ENCODE peak calls at places on chromosome 4, in four cellular contexts. P is right cardiac atrium, I is colonic mucosa, Q is uterus. L is an unnamed sample.
A peak's percentile ranks its signal among the peaks of the same experiment; 100 is the strongest.

GRCh38 chr4:119498520-119498919 is 130.1 kb downstream of the PDE5A start:
- DNase-seq in P (peak; percentile 52), Q (peak; percentile 16), I (no peak), L (peak; percentile 45)

GRCh38 chr4:94635172-94635571 is 122.6 kb upstream of the BMPR1B start:
- DNase-seq in Q (no peak), I (no peak), P (no peak), L (no peak)

GRCh38 chr4:186104114-186104894 is at the start of gene FAM149A:
- DNase-seq in Q (peak; percentile 53), P (no peak), I (peak; percentile 84), L (no peak)

GRCh38 chr4:3644849-3645627 is 112.8 kb upstream of the LRPAP1 start:
- DNase-seq in Q (peak; percentile 67), I (no peak), P (peak; percentile 51), L (no peak)

GRCh38 chr4:185885075-185885474 is 73.1 kb upstream of the SORBS2 start:
- DNase-seq in I (no peak), Q (no peak), P (no peak), L (no peak)

GRCh38 chr4:17126306-17126978 is 228.0 kb upstream of the LDB2 start:
- DNase-seq in Q (no peak), P (no peak), I (no peak), L (no peak)

GRCh38 chr4:130814896-130815295 is 1718.9 kb downstream of the C4orf33 start:
- DNase-seq in I (no peak), P (no peak), Q (no peak), L (no peak)

GRCh38 chr4:187070158-187070557 is 346.5 kb upstream of the FAT1 start:
- DNase-seq in P (no peak), Q (no peak), I (no peak), L (no peak)

GRCh38 chr4:184747034-184747830 is 13.3 kb upstream of the CENPU start:
- DNase-seq in I (peak; percentile 76), Q (no peak), P (no peak), L (peak; percentile 65)

GRCh38 chr4:80073362-80074008 is 456 bp upstream of the ANTXR2 start:
- DNase-seq in Q (no peak), I (no peak), P (no peak), L (no peak)

GRCh38 chr4:177473991-177474390 is 31.8 kb upstream of the AGA start:
- DNase-seq in P (no peak), Q (no peak), I (no peak), L (no peak)

GRCh38 chr4:102687373-102687981 is 73.3 kb downstream of the MANBA start:
- DNase-seq in P (no peak), Q (no peak), I (no peak), L (no peak)

GRCh38 chr4:8247047-8247930 is 22.3 kb upstream of the HTRA3 start:
- DNase-seq in Q (no peak), P (peak; percentile 93), I (no peak), L (no peak)

GRCh38 chr4:33386761-33387160 is 2666.6 kb downstream of the PCDH7 start:
- DNase-seq in Q (no peak), I (no peak), P (no peak), L (no peak)

GRCh38 chr4:42281324-42282020 is 115.8 kb upstream of the SHISA3 start:
- DNase-seq in Q (no peak), P (no peak), I (no peak), L (no peak)

GRCh38 chr4:181676546-181676945 is 566.7 kb upstream of the TENM3 start:
- DNase-seq in P (no peak), Q (no peak), I (no peak), L (no peak)

GRCh38 chr4:74109894-74110605 is 11.1 kb upstream of the CXCL2 start:
- DNase-seq in Q (no peak), I (no peak), P (no peak), L (no peak)

GRCh38 chr4:7675612-7676320 is 241.0 kb upstream of the PSAPL1 start:
- DNase-seq in Q (no peak), P (no peak), I (no peak), L (no peak)

GRCh38 chr4:88093874-88094273 is 64.6 kb downstream of the ABCG2 start:
- DNase-seq in P (no peak), I (no peak), Q (no peak), L (no peak)

GRCh38 chr4:10085828-10086505 is 30.6 kb downstream of the WDR1 start:
- DNase-seq in Q (peak; percentile 11), P (no peak), I (no peak), L (no peak)

GRCh38 chr4:133130171-133130570 is 18.9 kb upstream of the PCDH10 start:
- DNase-seq in Q (no peak), I (no peak), P (no peak), L (no peak)

GRCh38 chr4:145230726-145231125 is 50.3 kb upstream of the OTUD4 start:
- DNase-seq in Q (no peak), I (no peak), P (no peak), L (no peak)
- H3K27ac ChIP-seq in Q (no peak overlapping the region), I (no peak overlapping the region), P (no peak overlapping the region), L (no peak overlapping the region)

GRCh38 chr4:2040391-2041233 is 18.5 kb upstream of the NAT8L start:
- DNase-seq in Q (no peak), P (peak; percentile 53), I (no peak), L (peak; percentile 73)
- H3K4me3 ChIP-seq in Q (peak overlapping the region; percentile 37), P (peak overlapping the region; percentile 92), I (peak overlapping the region; percentile 65), L (peak overlapping the region; percentile 82)

GRCh38 chr4:121958777-121959176 is 6.9 kb upstream of the TRPC3 start:
- DNase-seq in Q (no peak), I (no peak), P (no peak), L (no peak)

GRCh38 chr4:121964958-121965357 is 13.1 kb upstream of the TRPC3 start:
- DNase-seq in Q (no peak), I (no peak), P (no peak), L (no peak)

GRCh38 chr4:121957266-121957665 is 5.4 kb upstream of the TRPC3 start:
- DNase-seq in I (peak; percentile 71), Q (no peak), P (no peak), L (no peak)

DNA sequence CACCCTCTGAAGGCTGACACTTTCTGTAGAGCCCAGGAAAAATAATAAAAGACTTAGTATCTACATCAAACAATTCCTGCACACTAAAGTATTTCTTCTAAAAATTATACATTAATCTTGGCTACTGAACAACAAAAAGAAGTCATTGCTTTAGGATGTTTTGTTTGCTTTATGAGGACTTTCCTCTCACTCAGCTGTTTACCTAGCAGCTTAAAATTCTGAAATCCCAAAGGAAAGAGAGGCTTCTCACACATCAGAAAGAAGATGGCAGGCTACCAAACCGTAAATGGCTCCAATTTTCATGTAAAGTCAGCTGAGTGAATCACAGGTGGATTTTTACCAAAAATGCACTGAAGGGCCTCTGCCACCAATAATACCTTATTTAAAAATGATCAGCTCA is 8.9 kb upstream of the TRPC3 start:
- DNase-seq in I (no peak), Q (no peak), P (no peak), L (no peak)
- H3K27ac ChIP-seq in I (no peak overlapping the region), Q (no peak overlapping the region), P (no peak overlapping the region), L (no peak overlapping the region)

DNA sequence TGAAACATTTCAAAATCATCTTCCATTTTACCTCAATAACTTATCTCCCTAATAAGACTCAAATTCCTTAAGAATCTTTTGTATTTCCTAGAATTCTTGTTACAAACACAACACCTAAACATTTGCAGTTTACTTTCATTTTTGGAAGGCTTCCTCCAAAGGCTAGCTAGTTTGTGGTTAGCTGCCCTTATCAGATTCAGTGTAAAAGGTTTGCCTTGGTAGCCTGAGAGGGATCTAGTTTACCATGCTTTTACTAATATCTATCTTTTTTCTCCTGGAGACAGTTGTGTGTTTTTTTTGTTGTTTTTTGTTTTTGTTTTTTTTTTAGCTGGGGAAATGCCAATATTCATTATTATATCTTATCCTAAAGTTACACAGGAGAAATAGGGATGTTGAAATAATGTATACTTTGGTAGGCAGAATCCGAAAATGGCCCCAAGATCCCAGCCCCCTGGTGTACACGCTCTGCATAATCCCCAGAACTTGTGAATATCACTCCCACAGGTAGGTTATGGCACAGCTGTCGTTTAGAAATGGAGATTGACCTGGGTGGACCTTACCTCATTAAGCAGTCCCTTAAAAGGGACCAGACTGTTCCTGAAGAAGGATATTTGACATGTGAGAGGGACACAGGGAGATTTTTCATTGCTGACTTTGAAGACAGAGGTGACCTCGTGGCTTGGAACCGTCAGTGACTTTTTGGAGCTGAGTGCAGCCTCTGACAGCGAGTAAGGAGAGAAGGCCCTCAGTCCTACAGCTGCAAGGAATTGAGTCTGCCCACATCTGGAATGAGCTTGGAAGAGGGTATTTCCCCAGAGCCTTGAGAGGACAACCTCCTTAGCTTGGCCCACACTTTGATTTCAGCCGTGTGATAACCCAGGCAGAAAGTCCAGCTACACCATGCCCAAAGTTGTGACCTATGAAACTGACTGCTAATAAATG is 33.4 kb downstream of the SEPTIN11 start:
- DNase-seq in I (no peak), P (no peak), Q (no peak), L (no peak)
- H3K4me3 ChIP-seq in I (no peak overlapping the region), P (no peak overlapping the region), Q (no peak overlapping the region), L (no peak overlapping the region)

DNA sequence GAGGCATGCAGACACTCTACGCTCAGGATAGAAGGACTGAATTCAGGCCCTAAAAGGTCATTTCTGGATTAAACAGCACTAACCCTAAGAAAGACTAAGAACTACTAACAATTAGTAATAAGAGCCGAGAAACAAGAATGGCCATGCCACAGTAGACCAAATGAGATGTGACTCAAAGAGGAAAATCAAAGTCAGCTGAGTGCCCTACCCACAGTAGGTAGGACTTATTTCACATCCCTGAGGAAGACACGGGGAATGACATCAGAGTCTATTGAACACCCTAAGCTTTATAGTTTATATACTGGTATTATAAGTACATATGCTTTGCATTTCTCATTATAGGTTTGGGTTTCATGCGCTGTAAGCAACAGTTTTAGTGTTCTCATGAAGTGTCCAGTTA is 2.7 kb upstream of the ARSJ start:
- DNase-seq in I (no peak), P (no peak), Q (no peak), L (no peak)
- H3K27ac ChIP-seq in I (no peak overlapping the region), P (no peak overlapping the region), Q (no peak overlapping the region), L (no peak overlapping the region)

GRCh38 chr4:48261288-48261687 is 8.3 kb downstream of the TEC start:
- DNase-seq in I (no peak), Q (no peak), P (no peak), L (no peak)
- H3K4me3 ChIP-seq in I (no peak overlapping the region), Q (no peak overlapping the region), P (no peak overlapping the region), L (no peak overlapping the region)

GRCh38 chr4:48913346-48913745 is 6.8 kb upstream of the OCIAD2 start:
- DNase-seq in I (no peak), P (no peak), Q (peak; percentile 80), L (no peak)
- H3K27ac ChIP-seq in I (no peak overlapping the region), P (no peak overlapping the region), Q (peak overlapping the region; percentile 34), L (no peak overlapping the region)

GRCh38 chr4:165327211-165328100 is at the start of gene MSMO1:
- DNase-seq in I (peak; percentile 98), P (peak; percentile 100), Q (peak; percentile 98), L (peak; percentile 100)

GRCh38 chr4:165330071-165330470 is 2.6 kb downstream of the MSMO1 start:
- DNase-seq in Q (no peak), I (no peak), P (no peak), L (no peak)

GRCh38 chr4:165326831-165327210 is 648 bp upstream of the MSMO1 start:
- DNase-seq in I (peak; percentile 53), P (no peak), Q (peak; percentile 42), L (peak; percentile 79)

GRCh38 chr4:165328101-165328425 is 594 bp downstream of the MSMO1 start:
- DNase-seq in Q (no peak), I (no peak), P (no peak), L (no peak)

DNA sequence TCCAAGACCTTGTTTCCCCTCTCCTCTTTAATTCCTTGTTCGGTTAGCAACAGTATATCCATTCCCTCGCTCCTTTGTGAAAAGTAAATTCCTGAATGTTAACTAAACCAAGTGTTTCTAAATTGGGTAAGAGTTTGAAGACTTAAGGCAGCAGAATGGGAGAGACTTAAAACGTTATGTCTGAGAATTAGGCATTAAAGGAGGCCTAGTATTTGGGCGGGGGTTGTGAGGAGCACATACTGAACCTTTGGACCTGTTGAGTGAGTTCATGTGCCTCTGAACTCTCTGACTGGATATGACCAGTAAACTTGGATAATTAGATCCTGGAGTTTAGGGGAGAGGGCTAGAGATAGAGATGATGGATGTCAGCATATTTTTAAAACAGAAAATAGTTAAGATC is 1.2 kb downstream of the MSMO1 start:
- DNase-seq in P (no peak), Q (no peak), I (peak; percentile 38), L (no peak)
- H3K4me3 ChIP-seq in P (peak overlapping the region; percentile 59), Q (no peak overlapping the region), I (peak overlapping the region; percentile 93), L (peak overlapping the region; percentile 95)